ENCODE peak calls at places on chromosomes 1 and 21, in four cellular contexts. V is DND-41, G is upper lobe of left lung, I is right atrium auricular region. O is an unnamed sample.

GRCh38 chr1:111183681-111184080 is 16.8 kb downstream of the DENND2D start:
- DNase-seq in I (no peak), V (no peak), G (no peak), O (no peak)

GRCh38 chr1:55827350-55827749 is 612.2 kb upstream of the USP24 start:
- DNase-seq in V (no peak), G (no peak), I (no peak), O (peak)

GRCh38 chr1:33429846-33430750 is 797 bp downstream of the PHC2 start:
- DNase-seq in V (no peak), I (no peak), G (peak), O (peak)

GRCh38 chr1:1872329-1872994 is 18.4 kb downstream of the GNB1 start:
- DNase-seq in I (no peak), V (no peak), G (no peak), O (no peak)

GRCh38 chr1:247857069-247857985 is at the start of gene TRIM58:
- DNase-seq in I (peak), G (no peak), V (no peak), O (peak)

GRCh38 chr1:17181785-17182464 is 23.0 kb upstream of the PADI1 start:
- DNase-seq in I (no peak), V (no peak), G (no peak), O (no peak)

GRCh38 chr1:20079661-20080305 is 9.8 kb downstream of the PLA2G5 start:
- DNase-seq in V (no peak), G (no peak), I (no peak), O (no peak)

GRCh38 chr1:6098303-6099215 is 52.9 kb downstream of the KCNAB2 start:
- DNase-seq in I (no peak), V (no peak), G (no peak), O (peak)

GRCh38 chr1:184972281-184973055 is 1.8 kb downstream of the NIBAN1 start:
- DNase-seq in G (no peak), V (no peak), I (no peak), O (peak)

GRCh38 chr1:114336360-114336759 is 174.6 kb downstream of the TRIM33 start:
- DNase-seq in V (no peak), G (no peak), I (no peak), O (no peak)

GRCh38 chr21:45511661-45512431 is 30.4 kb downstream of the SLC19A1 start:
- DNase-seq in G (no peak), I (no peak), V (peak), O (no peak)

GRCh38 chr1:30743584-30744059 is 14.0 kb downstream of the LAPTM5 start:
- DNase-seq in G (no peak), I (no peak), V (peak), O (no peak)

GRCh38 chr1:235939488-235939775 is 72.7 kb upstream of the LYST start:
- DNase-seq in G (no peak), V (no peak), I (no peak), O (no peak)

GRCh38 chr1:246588322-246588721 is 22.1 kb downstream of the CNST start:
- DNase-seq in I (no peak), V (no peak), G (no peak), O (peak)

GRCh38 chr1:197911172-197911856 is 5.9 kb upstream of the LHX9 start:
- DNase-seq in V (no peak), G (no peak), I (no peak), O (no peak)

GRCh38 chr1:13759072-13759471 is 59.1 kb downstream of the PRDM2 start:
- DNase-seq in G (no peak), I (no peak), V (no peak), O (no peak)

GRCh38 chr1:44803312-44804095 is 3.3 kb downstream of the PLK3 start:
- DNase-seq in I (no peak), G (no peak), V (no peak), O (no peak)

GRCh38 chr1:209601809-209602657 is 18.5 kb downstream of the CAMK1G start:
- DNase-seq in I (no peak), V (peak), G (peak), O (peak)

GRCh38 chr1:171712341-171712740 is 29.5 kb downstream of the VAMP4 start:
- DNase-seq in I (no peak), V (no peak), G (no peak), O (no peak)

GRCh38 chr1:45493116-45493697 is 2.2 kb upstream of the TESK2 start:
- DNase-seq in G (peak), I (peak), V (peak), O (peak)

GRCh38 chr1:158830074-158830677 is 975 bp upstream of the MNDA start:
- DNase-seq in G (no peak), I (no peak), V (no peak), O (no peak)

GRCh38 chr1:169200319-169200718 is 93.8 kb downstream of the ATP1B1 start:
- DNase-seq in G (no peak), I (no peak), V (no peak), O (no peak)

GRCh38 chr1:111441573-111442192 is 7.4 kb downstream of the WDR77 start:
- DNase-seq in G (no peak), V (peak), I (no peak), O (peak)

GRCh38 chr1:8317647-8318360 is at the start of gene SLC45A1:
- DNase-seq in G (peak), V (no peak), I (peak), O (peak)

GRCh38 chr1:91283421-91283726 is 121.3 kb downstream of the HFM1 start:
- DNase-seq in I (no peak), G (no peak), V (no peak), O (peak)

GRCh38 chr1:35835398-35835797 is 27.6 kb downstream of the AGO4 start:
- DNase-seq in V (no peak), G (no peak), I (no peak), O (no peak)

GRCh38 chr1:162722036-162722435 is 68.5 kb upstream of the HSD17B7 start:
- DNase-seq in V (no peak), I (no peak), G (no peak), O (no peak)

GRCh38 chr1:247357781-247358211 is 26.1 kb upstream of the ZNF496 start:
- DNase-seq in V (no peak), I (peak), G (peak), O (peak)

GRCh38 chr1:12618661-12619395 is 818 bp upstream of the DHRS3 start:
- DNase-seq in G (peak), V (peak), I (peak), O (peak)

GRCh38 chr1:159798893-159799292 is 3.3 kb upstream of the FCRL6 start:
- DNase-seq in G (peak), V (peak), I (peak), O (peak)

GRCh38 chr1:192810253-192810880 is 1.5 kb downstream of the RGS2 start:
- DNase-seq in V (no peak), G (peak), I (no peak), O (peak)

GRCh38 chr21:27519357-27519756 is 552.5 kb upstream of the ADAMTS5 start:
- DNase-seq in V (no peak), G (no peak), I (no peak), O (peak)

GRCh38 chr1:155911156-155912055 is at the start of gene RIT1:
- DNase-seq in I (peak), V (peak), G (peak), O (peak)

GRCh38 chr1:166908942-166909341 is 32.9 kb upstream of the TADA1 start:
- DNase-seq in V (no peak), G (no peak), I (no peak), O (peak)

GRCh38 chr1:2833454-2834145 is 32.1 kb upstream of the TTC34 start:
- DNase-seq in V (no peak), I (no peak), G (no peak), O (no peak)

GRCh38 chr1:1421907-1422464 is 910 bp upstream of the ANKRD65 start:
- DNase-seq in I (no peak), V (no peak), G (no peak), O (no peak)

GRCh38 chr1:143611159-143611558 is 360.6 kb downstream of the FAM72C start:
- DNase-seq in I (no peak), G (no peak), V (no peak), O (no peak)
- TF ChIP-seq CTCF in I (no peak), G (no peak), V (no peak), O (no peak)

GRCh38 chr21:16047857-16048256 is 318.1 kb downstream of the USP25 start:
- DNase-seq in G (no peak), V (no peak), I (no peak), O (no peak)
- H3K4me3 ChIP-seq in G (no peak), V (no peak), I (no peak), O (no peak)

DNA sequence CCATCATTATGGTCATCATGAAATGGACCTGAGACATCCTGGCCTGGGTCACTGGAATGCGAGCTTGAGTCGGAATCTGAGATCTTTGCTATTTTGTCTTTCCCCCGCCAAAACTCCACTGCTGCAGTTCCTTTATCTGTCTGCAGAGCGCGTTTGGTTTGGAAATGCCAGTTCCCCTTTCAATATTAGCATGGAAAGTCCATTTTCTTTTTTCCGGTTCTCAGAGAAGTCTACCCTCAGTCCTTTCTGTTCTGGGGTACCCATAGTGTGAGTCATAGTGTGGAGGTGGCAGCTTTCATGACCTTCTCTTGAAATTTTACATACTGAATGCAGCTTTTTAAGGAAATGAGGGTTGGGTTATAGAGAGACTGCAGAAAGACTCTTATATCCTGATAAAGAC is 14.6 kb downstream of the CACNA1E start:
- DNase-seq in G (no peak), I (no peak), V (no peak), O (no peak)
- TF ChIP-seq CTCF in G (no peak), I (no peak), V (no peak), O (no peak)

DNA sequence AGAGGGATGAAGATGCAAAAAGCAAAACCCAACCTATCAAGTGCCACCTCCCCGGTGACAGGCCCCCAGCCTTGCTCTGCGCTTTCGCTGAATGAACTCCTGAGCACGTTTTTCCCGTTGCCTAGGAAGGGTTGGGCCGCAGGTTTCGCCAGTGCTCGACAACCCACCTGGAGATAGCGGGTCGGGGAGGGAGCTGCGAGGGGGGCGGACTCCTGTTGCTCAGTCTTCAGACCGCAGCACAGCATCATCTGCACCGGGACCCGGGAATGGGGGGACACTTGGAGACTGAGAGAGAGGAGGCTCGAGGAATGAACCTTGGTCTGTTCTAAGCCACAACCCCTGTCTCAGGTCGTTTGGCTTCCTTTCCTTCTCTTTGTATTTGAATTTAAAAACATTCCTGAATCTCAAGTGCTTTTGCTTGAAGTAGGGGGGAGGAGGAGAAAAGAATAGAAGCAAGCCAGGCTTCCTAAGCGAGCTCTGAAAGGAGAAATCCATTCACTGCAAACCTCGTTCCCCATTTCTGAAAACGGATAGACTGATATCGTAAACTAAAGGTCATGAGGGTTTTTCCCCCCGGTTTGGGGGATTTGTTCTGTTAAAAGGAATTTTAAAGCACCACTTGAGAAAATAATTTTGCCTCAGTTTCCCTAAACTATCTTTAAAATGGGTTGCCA is 1.2 kb downstream of the AK5 start:
- DNase-seq in I (no peak), V (no peak), G (no peak), O (peak)
- H3K4me3 ChIP-seq in I (peak), V (no peak), G (peak), O (peak)

O was measured in cardiac fibroblast.